ENCODE peak calls at places on chromosomes 12 and 14, in six cellular contexts. F is GM23338, C is HepG2, Z is WTC11, J is H1, B is K562. D is an unnamed sample.

GRCh38 chr12:31959701-31960391 is 631 bp downstream of the RESF1 start:
- DNase-seq in C (peak), F (peak), J (no peak), Z (peak), B (no peak), D (peak)

GRCh38 chr12:16272222-16272621 is 5.3 kb downstream of the SLC15A5 start:
- DNase-seq in J (no peak), Z (no peak), B (no peak), F (no peak), C (no peak), D (no peak)

GRCh38 chr14:52021971-52022600 is 32.7 kb downstream of the RTRAF start:
- DNase-seq in C (no peak), J (no peak), Z (no peak), F (no peak), B (no peak), D (peak)

GRCh38 chr12:106919910-106920544 is 35.7 kb upstream of the TMEM263 start:
- DNase-seq in J (no peak), B (peak), C (peak), Z (no peak), F (peak), D (no peak)

GRCh38 chr14:34794941-34795340 is 80.2 kb downstream of the BAZ1A start:
- DNase-seq in J (no peak), Z (no peak), B (no peak), F (no peak), C (no peak), D (no peak)

GRCh38 chr14:72634910-72635647 is 258.8 kb downstream of the DPF3 start:
- DNase-seq in F (peak), J (no peak), Z (no peak), B (no peak), C (no peak), D (peak)

GRCh38 chr14:90412058-90412457 is 15.2 kb downstream of the CALM1 start:
- DNase-seq in Z (no peak), F (no peak), C (no peak), J (no peak), B (no peak), D (no peak)

GRCh38 chr12:104411826-104412626 is 44.7 kb upstream of the CHST11 start:
- DNase-seq in J (no peak), C (no peak), Z (no peak), B (peak), F (no peak), D (no peak)

GRCh38 chr14:50362791-50363733 is 33.6 kb downstream of the CDKL1 start:
- DNase-seq in F (no peak), B (no peak), J (no peak), C (no peak), Z (no peak), D (no peak)

GRCh38 chr14:74985028-74985310 is 17.8 kb upstream of the EIF2B2 start:
- DNase-seq in C (no peak), B (peak), Z (no peak), F (no peak), J (no peak), D (no peak)

GRCh38 chr14:63650336-63650952 is 8.8 kb upstream of the WDR89 start:
- DNase-seq in C (no peak), B (no peak), Z (no peak), F (no peak), J (no peak), D (peak)

GRCh38 chr12:11071414-11071813 is 9.3 kb upstream of the TAS2R46 start:
- DNase-seq in F (peak), C (peak), J (peak), Z (no peak), B (no peak), D (no peak)

GRCh38 chr14:45810152-45810872 is 557.3 kb upstream of the MIS18BP1 start:
- DNase-seq in J (no peak), C (no peak), B (no peak), Z (no peak), F (peak), D (peak)

GRCh38 chr12:110531741-110532333 is 29.7 kb downstream of the RAD9B start:
- DNase-seq in Z (no peak), F (no peak), B (no peak), C (no peak), J (no peak), D (peak)

GRCh38 chr12:73935817-73936216 is 601.8 kb upstream of the ATXN7L3B start:
- DNase-seq in B (no peak), F (peak), J (peak), C (no peak), Z (no peak), D (no peak)

GRCh38 chr12:2613674-2614073 is 181.1 kb upstream of the FKBP4 start:
- DNase-seq in C (no peak), Z (no peak), F (no peak), B (no peak), J (no peak), D (peak)

GRCh38 chr12:31874961-31875608 is 84.1 kb upstream of the RESF1 start:
- DNase-seq in B (no peak), C (no peak), F (peak), J (no peak), Z (no peak), D (no peak)

GRCh38 chr14:102872020-102872419 is 50.4 kb upstream of the AMN start:
- DNase-seq in Z (no peak), C (no peak), F (no peak), J (no peak), B (no peak), D (no peak)

GRCh38 chr14:101075801-101076413 is 172.4 kb upstream of the RTL1 start:
- DNase-seq in B (no peak), Z (peak), J (no peak), C (no peak), F (no peak), D (no peak)

GRCh38 chr12:50572760-50573159 is 68.0 kb downstream of the DIP2B start:
- DNase-seq in J (no peak), Z (no peak), F (no peak), C (no peak), B (no peak), D (no peak)

GRCh38 chr14:76937181-76938091 is 91.1 kb downstream of the IRF2BPL start:
- DNase-seq in J (no peak), B (peak), C (no peak), F (peak), Z (no peak), D (no peak)

GRCh38 chr12:27382126-27382795 is 49.6 kb downstream of the BMAL2 start:
- DNase-seq in Z (no peak), J (no peak), F (no peak), C (no peak), B (no peak), D (no peak)

GRCh38 chr12:56028511-56029165 is 7.8 kb downstream of the IKZF4 start:
- DNase-seq in C (no peak), F (no peak), J (no peak), Z (no peak), B (no peak), D (no peak)

GRCh38 chr14:24312736-24313507 is 1.6 kb downstream of the LTB4R start:
- DNase-seq in B (no peak), J (no peak), Z (no peak), F (no peak), C (no peak), D (no peak)

GRCh38 chr12:47777151-47777550 is 4.1 kb downstream of the SLC48A1 start:
- DNase-seq in F (no peak), J (no peak), Z (no peak), B (no peak), C (no peak), D (no peak)

GRCh38 chr14:92846162-92846897 is 52.2 kb downstream of the GOLGA5 start:
- DNase-seq in B (peak), J (no peak), Z (no peak), C (no peak), F (no peak), D (peak)

GRCh38 chr12:58367041-58367440 is 425.7 kb downstream of the ATP23 start:
- DNase-seq in C (no peak), F (no peak), J (no peak), B (no peak), Z (no peak), D (no peak)

GRCh38 chr14:74650927-74651686 is 39.1 kb upstream of the LTBP2 start:
- DNase-seq in J (no peak), F (no peak), B (no peak), C (no peak), Z (no peak), D (no peak)

GRCh38 chr12:90027889-90028570 is 319.4 kb upstream of the ATP2B1 start:
- DNase-seq in Z (no peak), F (no peak), C (no peak), J (no peak), B (no peak), D (no peak)

GRCh38 chr12:29133680-29134079 is 15.4 kb upstream of the FAR2 start:
- DNase-seq in C (no peak), B (no peak), Z (no peak), J (no peak), F (no peak), D (no peak)

GRCh38 chr12:76266797-76267196 is 81.4 kb downstream of the BBS10 start:
- DNase-seq in F (no peak), Z (no peak), J (no peak), C (no peak), B (no peak), D (no peak)

GRCh38 chr12:52147983-52148540 is 43.8 kb downstream of the KRT80 start:
- DNase-seq in C (no peak), Z (no peak), J (no peak), B (no peak), F (no peak), D (no peak)

GRCh38 chr12:77728018-77728417 is 102.7 kb upstream of the NAV3 start:
- DNase-seq in Z (no peak), J (no peak), B (no peak), F (no peak), C (no peak), D (no peak)

GRCh38 chr12:76863005-76863670 is 15.7 kb downstream of the CSRP2 start:
- DNase-seq in B (no peak), J (no peak), F (no peak), Z (no peak), C (no peak), D (no peak)

DNA sequence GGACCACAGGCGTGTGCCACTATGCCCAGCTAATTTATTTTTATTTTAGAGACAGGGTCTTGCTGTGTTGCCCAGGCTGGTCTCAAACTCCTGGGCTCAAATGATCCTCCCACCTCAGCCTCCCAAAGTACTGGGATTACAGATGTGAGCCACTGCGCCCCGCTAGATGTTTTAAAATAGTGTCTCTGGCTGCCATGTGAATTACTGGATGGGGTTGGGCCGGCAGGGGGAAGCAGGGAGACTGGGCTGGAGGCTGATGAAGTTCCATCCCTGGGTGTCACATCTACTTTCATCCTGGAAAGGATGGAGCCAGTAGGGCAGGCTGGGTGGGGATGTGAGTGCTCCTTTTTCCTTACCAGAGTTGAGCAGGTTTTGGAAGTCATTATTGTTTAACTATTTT is 46.1 kb downstream of the DNAH10 start:
- DNase-seq in F (peak), J (no peak), C (peak), B (peak), Z (peak), D (no peak)
- TF ChIP-seq CREB1 in F (no peak), J (no peak), C (no peak), B (no peak), Z (no peak), D (no peak)

DNA sequence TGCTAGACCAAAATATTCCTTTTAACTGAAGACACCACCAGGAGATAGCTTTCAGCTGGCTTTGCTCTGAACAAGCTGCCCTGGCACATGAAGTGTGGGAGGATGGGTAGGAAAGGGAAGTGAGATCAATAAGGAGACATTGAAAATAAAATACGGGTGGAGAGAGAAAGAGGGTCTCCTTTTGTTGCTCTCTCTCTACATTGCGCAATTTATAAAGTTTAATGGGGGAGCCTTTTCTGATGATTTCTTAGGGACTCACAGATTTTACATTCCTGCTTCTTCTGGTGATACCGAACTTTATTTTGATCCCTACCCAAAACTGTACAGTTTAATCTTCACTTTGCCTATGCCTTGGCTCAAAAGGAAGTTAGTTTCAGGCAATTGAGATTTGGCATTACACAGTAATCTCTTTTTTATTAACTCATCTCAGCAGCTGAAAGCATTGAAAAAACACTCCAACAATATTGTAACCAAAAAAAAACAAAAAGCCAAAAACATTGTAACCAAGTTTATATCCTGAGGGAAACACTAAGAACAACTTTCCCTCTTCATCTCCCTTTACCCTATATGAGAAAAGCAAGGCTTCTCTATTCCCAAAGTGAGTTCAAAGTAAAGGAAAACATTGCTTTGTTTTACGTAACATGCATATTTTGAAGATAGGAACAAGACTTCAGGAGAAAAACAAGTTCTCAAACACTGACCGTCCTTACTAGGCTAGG is 68.3 kb upstream of the PLXNC1 start:
- DNase-seq in J (no peak), B (no peak), Z (no peak), C (no peak), F (no peak), D (no peak)
- TF ChIP-seq CREB1 in J (no peak), B (no peak), Z (no peak), C (no peak), F (no peak), D (no peak)

DNA sequence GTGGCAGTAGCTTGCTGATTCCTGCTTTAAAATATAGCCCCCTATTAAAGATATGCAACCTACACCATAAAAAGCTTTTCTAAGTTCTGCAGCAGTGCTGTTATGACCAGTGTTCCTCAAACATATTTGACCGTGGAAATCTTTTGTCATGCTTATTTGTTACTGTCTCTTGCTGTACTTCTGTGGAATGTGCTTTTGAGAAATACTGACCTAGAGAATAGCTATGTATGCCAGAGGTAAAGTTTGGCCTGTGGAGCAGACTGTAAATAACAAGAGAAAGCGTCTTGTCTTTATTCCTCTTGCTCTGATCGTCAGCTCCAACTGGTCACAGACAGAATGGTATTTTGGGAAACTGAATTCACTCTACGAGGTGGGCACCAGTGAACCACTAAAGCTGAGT is 239.0 kb downstream of the FBXL14 start:
- DNase-seq in C (no peak), Z (no peak), B (no peak), F (peak), J (no peak), D (no peak)
- TF ChIP-seq CREB1 in C (no peak), Z (no peak), B (no peak), F (no peak), J (no peak), D (no peak)

DNA sequence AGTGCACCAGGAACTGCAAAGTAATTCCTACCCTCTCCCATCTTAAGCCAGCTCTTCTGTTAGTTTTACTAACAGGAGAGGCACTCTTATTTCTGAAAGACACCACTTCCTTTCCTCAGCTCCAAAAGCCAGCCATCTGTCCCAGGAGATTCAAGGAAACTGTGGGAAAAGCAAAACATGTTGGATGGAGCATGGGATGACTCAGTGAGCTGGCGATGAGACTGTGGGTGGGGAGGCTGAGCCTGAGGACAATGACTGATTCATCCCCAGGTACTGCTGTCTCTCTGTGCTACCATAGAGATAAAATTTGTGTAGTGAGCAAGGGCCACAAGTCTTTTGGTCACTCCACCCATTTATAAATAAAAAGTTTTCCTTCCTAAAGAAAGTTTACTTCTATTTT is 141.4 kb downstream of the MYRFL start:
- DNase-seq in C (peak), F (no peak), J (no peak), B (no peak), Z (no peak), D (no peak)
- TF ChIP-seq CREB1 in C (no peak), F (no peak), J (no peak), B (no peak), Z (no peak), D (no peak)

DNA sequence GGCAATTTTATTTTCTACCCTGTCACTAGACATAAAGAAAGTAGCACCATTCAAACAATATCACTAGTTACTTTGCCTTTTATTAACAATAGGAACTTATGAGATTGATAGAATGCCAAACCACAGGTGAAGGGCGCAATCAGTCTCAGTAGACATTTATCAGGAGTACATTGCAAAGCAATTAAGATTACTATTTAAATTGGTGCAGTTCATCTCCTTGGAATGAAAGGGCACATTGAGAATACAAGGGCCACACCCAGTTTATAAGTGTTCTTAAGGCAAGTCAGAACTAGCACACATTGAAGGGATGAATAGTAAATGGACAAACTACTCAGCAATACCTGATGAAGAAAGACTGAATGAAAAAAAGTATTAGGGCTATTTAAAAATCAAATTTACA is 601.4 kb downstream of the C12orf50 start:
- DNase-seq in B (no peak), C (no peak), F (no peak), J (no peak), Z (no peak), D (no peak)
- TF ChIP-seq CREB1 in B (no peak), C (no peak), F (no peak), J (no peak), Z (no peak), D (no peak)

GRCh38 chr12:82058197-82058596 is 299.0 kb upstream of the PPFIA2 start:
- DNase-seq in Z (no peak), C (no peak), B (no peak), F (no peak), J (no peak), D (no peak)

GRCh38 chr12:82055391-82055790 is 296.2 kb upstream of the PPFIA2 start:
- DNase-seq in C (no peak), J (no peak), B (no peak), F (no peak), Z (no peak), D (no peak)

GRCh38 chr12:82057770-82058169 is 298.6 kb upstream of the PPFIA2 start:
- DNase-seq in C (no peak), F (no peak), J (no peak), Z (no peak), B (no peak), D (no peak)
- TF ChIP-seq CREB1 in C (no peak), F (no peak), J (no peak), Z (no peak), B (no peak), D (no peak)